ENCODE peak calls at places on chromosomes 4 and X, in five cellular contexts. A, J, E, Q and S are unnamed samples.
A peak's percentile ranks its signal among the peaks of the same experiment; 100 is the strongest.

GRCh38 chrX:107736781-107737531 is 38.6 kb downstream of the TSC22D3 start:
- DNase-seq in A (no peak), J (no peak), E (peak; percentile 17), Q (no peak), S (no peak)

GRCh38 chr4:147039991-147040575 is 94.4 kb upstream of the TTC29 start:
- DNase-seq in A (no peak), J (no peak), E (no peak), Q (no peak), S (no peak)

GRCh38 chrX:127732709-127733108 is 319.5 kb downstream of the ACTRT1 start:
- DNase-seq in A (no peak), J (no peak), E (no peak), Q (no peak), S (no peak)

GRCh38 chrX:31213941-31214340 is 142.1 kb upstream of the FTHL17 start:
- DNase-seq in A (no peak), J (peak; percentile 5), E (no peak), Q (peak; percentile 26), S (no peak)

GRCh38 chrX:83759872-83760271 is 101.1 kb upstream of the CYLC1 start:
- DNase-seq in A (no peak), J (no peak), E (peak; percentile 18), Q (peak; percentile 23), S (no peak)

GRCh38 chrX:46645614-46646013 is 72.0 kb downstream of the CHST7 start:
- DNase-seq in A (no peak), J (no peak), E (no peak), Q (no peak), S (no peak)

GRCh38 chrX:40175416-40176255 is 77.9 kb upstream of the BCOR start:
- DNase-seq in A (peak; percentile 54), J (peak; percentile 31), E (peak; percentile 60), Q (peak; percentile 47), S (no peak)

GRCh38 chrX:99750721-99751120 is 659.4 kb downstream of the PCDH19 start:
- DNase-seq in A (no peak), J (no peak), E (no peak), Q (no peak), S (no peak)

GRCh38 chrX:123330229-123330942 is 146.3 kb downstream of the GRIA3 start:
- DNase-seq in A (no peak), J (no peak), E (no peak), Q (no peak), S (no peak)

GRCh38 chr4:151644625-151645024 is 116.2 kb downstream of the GATB start:
- DNase-seq in A (no peak), J (peak; percentile 71), E (peak; percentile 6), Q (no peak), S (no peak)

GRCh38 chr4:3858046-3858730 is 92.0 kb downstream of the ADRA2C start:
- DNase-seq in A (no peak), J (no peak), E (no peak), Q (no peak), S (no peak)

GRCh38 chrX:101108293-101108692 is 10.3 kb downstream of the CENPI start:
- DNase-seq in A (no peak), J (no peak), E (no peak), Q (peak; percentile 71), S (peak; percentile 14)

GRCh38 chr4:111937368-111937767 is 207.9 kb upstream of the FAM241A start:
- DNase-seq in A (no peak), J (no peak), E (peak; percentile 27), Q (peak; percentile 64), S (no peak)

GRCh38 chr4:177441803-177442622 is at the start of gene AGA:
- DNase-seq in A (peak; percentile 96), J (peak; percentile 95), E (peak; percentile 91), Q (peak; percentile 94), S (peak; percentile 56)

GRCh38 chrX:20521245-20521644 is 254.5 kb upstream of the RPS6KA3 start:
- DNase-seq in A (no peak), J (no peak), E (peak; percentile 48), Q (peak; percentile 76), S (no peak)

GRCh38 chrX:107667426-107667825 is 39.1 kb downstream of the PRPS1 start:
- DNase-seq in A (no peak), J (no peak), E (no peak), Q (no peak), S (no peak)

GRCh38 chr4:61511716-61512488 is 311.8 kb downstream of the ADGRL3 start:
- DNase-seq in A (no peak), J (no peak), E (peak; percentile 7), Q (peak; percentile 58), S (no peak)

GRCh38 chrX:110304371-110304770 is 13.5 kb downstream of the AMMECR1 start:
- DNase-seq in A (no peak), J (no peak), E (no peak), Q (no peak), S (no peak)

GRCh38 chrX:136227948-136228584 is 23.1 kb downstream of the MAP7D3 start:
- DNase-seq in A (no peak), J (no peak), E (no peak), Q (peak; percentile 39), S (no peak)

GRCh38 chr4:136864580-136865185 is 667.6 kb downstream of the PCDH18 start:
- DNase-seq in A (no peak), J (peak; percentile 56), E (peak; percentile 64), Q (peak; percentile 79), S (peak; percentile 9)

GRCh38 chrX:78066110-78066509 is 37.9 kb upstream of the PGK1 start:
- DNase-seq in A (no peak), J (no peak), E (no peak), Q (peak; percentile 24), S (no peak)

GRCh38 chr4:113446019-113446418 is 315.5 kb downstream of the CAMK2D start:
- DNase-seq in A (no peak), J (no peak), E (peak; percentile 44), Q (peak; percentile 97), S (no peak)

GRCh38 chr4:16000708-16001483 is 37.9 kb upstream of the FGFBP2 start:
- DNase-seq in A (no peak), J (no peak), E (no peak), Q (no peak), S (no peak)

GRCh38 chr4:137471895-137472294 is 60.4 kb downstream of the PCDH18 start:
- DNase-seq in A (no peak), J (no peak), E (no peak), Q (peak; percentile 80), S (no peak)

GRCh38 chrX:15815779-15816452 is 25.6 kb downstream of the ZRSR2 start:
- DNase-seq in A (no peak), J (peak; percentile 8), E (peak; percentile 44), Q (peak; percentile 14), S (no peak)

GRCh38 chr4:150573534-150573933 is 8.4 kb upstream of the MAB21L2 start:
- DNase-seq in A (no peak), J (no peak), E (no peak), Q (peak; percentile 47), S (no peak)

GRCh38 chr4:150570123-150570522 is 11.8 kb upstream of the MAB21L2 start:
- DNase-seq in A (no peak), J (no peak), E (no peak), Q (no peak), S (no peak)

GRCh38 chr4:150570862-150571261 is 11.1 kb upstream of the MAB21L2 start:
- DNase-seq in A (no peak), J (no peak), E (peak; percentile 10), Q (no peak), S (no peak)

GRCh38 chr4:150574678-150575077 is 7.3 kb upstream of the MAB21L2 start:
- DNase-seq in A (no peak), J (no peak), E (no peak), Q (no peak), S (no peak)

DNA sequence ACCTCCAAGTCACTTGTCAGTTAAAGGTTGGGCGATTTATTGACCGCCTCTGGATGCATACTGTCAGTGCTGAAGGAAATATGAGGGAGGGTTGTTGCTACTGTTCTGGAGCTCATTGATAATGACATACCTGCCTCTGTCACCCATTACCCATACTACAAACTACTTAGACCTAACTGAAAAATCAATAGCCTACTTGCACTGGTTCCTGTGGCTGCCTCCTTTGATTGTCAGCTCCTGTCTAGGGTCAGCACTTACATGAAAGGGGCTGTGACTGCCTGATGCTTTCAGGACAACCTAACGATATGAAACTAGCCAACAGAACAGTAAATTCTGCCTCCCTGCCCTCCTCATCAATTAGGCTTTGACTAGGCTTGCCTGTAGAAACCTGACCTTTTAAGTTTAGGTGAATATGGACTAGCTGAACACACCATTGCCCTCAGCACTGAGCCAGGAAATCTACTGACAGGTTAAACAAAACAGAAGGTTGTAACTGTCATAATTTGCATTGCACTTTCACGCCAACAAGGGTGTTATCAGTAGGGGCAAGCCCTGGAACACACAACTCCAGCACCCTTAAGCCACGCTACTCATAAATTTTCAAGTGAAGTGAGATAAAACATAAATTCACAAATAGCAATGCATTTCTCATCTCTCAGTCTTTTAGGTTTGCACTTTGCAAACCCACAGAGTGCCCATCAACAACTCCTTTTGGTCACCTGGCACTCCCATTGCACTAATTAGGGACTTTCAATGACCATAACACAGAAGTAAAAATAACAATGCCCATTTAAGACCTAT is 9.0 kb upstream of the MAB21L2 start:
- DNase-seq in A (no peak), J (no peak), E (no peak), Q (no peak), S (no peak)
- TF ChIP-seq CTCF in A (no peak), J (no peak), E (no peak), Q (no peak), S (no peak)

GRCh38 chr4:78057135-78057599 is at the start of gene FRAS1:
- DNase-seq in A (peak; percentile 37), J (peak; percentile 62), E (peak; percentile 20), Q (peak; percentile 27), S (no peak)
- TF ChIP-seq CTCF in A (no peak), J (no peak), E (peak; percentile 14), Q (no peak), S (no peak)

DNA sequence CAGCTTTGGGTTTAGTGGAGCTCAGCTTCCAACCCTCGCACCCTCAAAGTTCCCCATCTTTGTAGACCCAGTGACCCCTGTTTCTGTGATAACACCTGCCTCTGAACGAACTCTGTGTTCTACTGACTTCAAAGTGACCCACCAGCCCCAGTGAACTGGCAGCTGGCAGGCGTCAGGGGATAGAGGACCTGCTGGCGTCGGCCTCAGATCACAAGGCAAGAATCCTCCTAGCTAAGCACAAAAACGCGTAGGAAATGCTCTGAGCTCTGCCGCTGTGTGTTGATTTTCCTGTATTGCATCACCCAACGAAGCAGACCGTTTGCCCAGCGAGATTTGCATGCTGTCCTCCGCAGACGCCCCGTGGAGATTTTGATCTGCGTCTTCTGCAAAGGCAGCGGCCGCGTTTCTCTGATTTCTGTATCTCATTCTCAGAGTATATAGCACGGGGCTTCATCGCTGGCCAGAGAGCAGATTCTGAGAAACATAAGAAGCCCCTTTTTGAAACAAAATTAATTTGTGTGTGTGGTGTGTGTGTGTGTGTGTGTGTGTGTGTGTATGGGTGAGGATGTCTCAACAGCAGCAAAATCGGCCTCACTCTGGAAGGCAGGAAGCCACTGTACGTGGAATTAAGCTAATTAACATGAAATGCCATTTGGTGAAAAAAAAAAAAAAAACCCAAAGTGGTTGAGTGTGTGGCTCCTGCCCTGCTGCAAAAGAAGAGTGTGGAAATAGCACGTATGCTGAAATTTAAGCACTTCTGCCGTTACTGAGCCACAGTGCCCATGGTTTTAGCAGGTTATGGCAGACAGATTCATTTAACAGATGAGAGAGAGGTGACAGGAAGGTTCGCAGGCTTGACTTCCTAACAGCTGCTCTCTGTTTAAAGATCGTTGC is 29.2 kb upstream of the ASMTL start:
- DNase-seq in A (peak; percentile 43), J (peak; percentile 18), E (peak; percentile 87), Q (peak; percentile 49), S (peak; percentile 57)
- TF ChIP-seq CTCF in A (no peak), J (no peak), E (no peak), Q (no peak), S (no peak)

DNA sequence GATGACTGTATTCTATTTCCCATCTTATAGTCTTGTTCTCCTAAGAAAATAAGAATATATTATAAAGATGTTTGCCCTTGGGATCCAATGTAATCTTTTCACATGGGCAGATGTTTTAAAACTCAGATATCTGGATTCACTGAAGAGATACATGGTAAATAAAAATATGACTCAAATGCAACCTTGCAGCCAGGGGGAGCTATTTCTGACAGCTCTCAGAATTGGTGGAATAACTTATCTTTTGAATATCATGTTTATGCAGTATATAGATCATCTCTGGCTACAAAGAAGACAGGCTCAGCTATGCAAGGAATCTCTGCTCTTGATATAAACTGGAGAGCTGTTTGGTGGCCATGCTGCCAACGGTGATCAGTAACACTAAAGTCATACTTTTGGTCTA is 274.7 kb downstream of the GLUD2 start:
- DNase-seq in A (no peak), J (no peak), E (no peak), Q (peak; percentile 7), S (no peak)
- TF ChIP-seq CTCF in A (peak; percentile 6), J (no peak), E (no peak), Q (peak; percentile 25), S (no peak)